ENCODE peak calls at places on chromosomes 12 and 14, in nine cellular contexts. B, D, F, G, L, X, T, Q and V are unnamed samples. For H3K4me1, the result is how much of the 10 kb centered on the place peaks cover.

GRCh38 chr14:23286020-23286903 is at the start of gene HOMEZ:
- DNase-seq in D (peak), G (peak), X (peak), B (peak), Q (peak), F (peak), L (peak), T (peak), V (peak)

GRCh38 chr12:78328524-78328923 is 497.8 kb downstream of the NAV3 start:
- DNase-seq in Q (no peak), T (no peak), G (no peak), X (no peak), L (no peak), F (no peak), D (no peak), B (no peak), V (no peak)

GRCh38 chr14:81329640-81330385 is 70.3 kb downstream of the STON2 start:
- DNase-seq in G (no peak), T (no peak), Q (no peak), B (no peak), D (no peak), L (no peak), X (peak), F (peak), V (no peak)

GRCh38 chr12:65279387-65280112 is 1.1 kb downstream of the MSRB3 start:
- DNase-seq in G (no peak), T (no peak), X (no peak), F (no peak), Q (no peak), D (no peak), B (no peak), L (no peak), V (no peak)

GRCh38 chr14:68856572-68856971 is 63.7 kb upstream of the ZFP36L1 start:
- DNase-seq in G (no peak), L (no peak), B (no peak), T (no peak), F (no peak), X (no peak), D (no peak), Q (no peak), V (no peak)

GRCh38 chr12:41932470-41932991 is 212.1 kb downstream of the GXYLT1 start:
- DNase-seq in Q (peak), D (peak), L (peak), T (peak), X (peak), F (peak), G (peak), B (peak), V (no peak)

GRCh38 chr14:22882529-22883190 is 362 bp upstream of the REM2 start:
- DNase-seq in Q (no peak), D (peak), X (peak), F (peak), B (no peak), T (peak), G (peak), L (no peak), V (peak)

GRCh38 chr12:22334696-22335290 is at the start of gene ST8SIA1:
- DNase-seq in L (peak), G (peak), D (peak), T (peak), F (no peak), X (no peak), Q (peak), B (peak), V (peak)

GRCh38 chr12:42070056-42070455 is 74.6 kb downstream of the GXYLT1 start:
- DNase-seq in D (no peak), T (no peak), X (no peak), L (no peak), B (no peak), Q (no peak), F (no peak), G (no peak), V (no peak)

GRCh38 chr14:89899917-89900680 is 54.4 kb downstream of the EFCAB11 start:
- DNase-seq in X (peak), F (no peak), Q (no peak), T (peak), D (no peak), L (no peak), G (peak), B (peak), V (no peak)

GRCh38 chr14:56590535-56590951 is 10.9 kb downstream of the TMEM260 start:
- DNase-seq in G (peak), D (no peak), X (no peak), B (peak), L (no peak), F (no peak), T (peak), Q (no peak), V (no peak)

GRCh38 chr12:114933428-114934160 is 249.6 kb upstream of the TBX3 start:
- DNase-seq in T (peak), G (no peak), L (no peak), F (no peak), B (no peak), D (no peak), Q (no peak), X (peak), V (peak)

GRCh38 chr14:47277703-47278102 is 397.7 kb downstream of the MDGA2 start:
- DNase-seq in L (no peak), G (peak), T (peak), X (no peak), F (no peak), D (no peak), B (no peak), Q (no peak), V (no peak)

GRCh38 chr14:27929823-27930347 is 836.7 kb upstream of the FOXG1 start:
- DNase-seq in Q (no peak), G (no peak), T (no peak), L (no peak), F (no peak), X (no peak), D (no peak), B (no peak), V (no peak)

GRCh38 chr14:67221248-67221981 is 19.8 kb upstream of the PALS1 start:
- DNase-seq in B (no peak), F (no peak), L (no peak), Q (no peak), T (no peak), D (no peak), X (peak), G (no peak), V (peak)

GRCh38 chr12:7899755-7900154 is 27.0 kb upstream of the SLC2A14 start:
- DNase-seq in F (no peak), X (peak), Q (no peak), L (no peak), G (no peak), B (no peak), D (no peak), T (peak), V (no peak)

GRCh38 chr12:115755752-115756140 is 521.7 kb downstream of the MED13L start:
- DNase-seq in G (no peak), T (no peak), F (no peak), B (no peak), Q (no peak), X (peak), L (no peak), D (no peak), V (no peak)

GRCh38 chr12:28032811-28033537 is 60.4 kb upstream of the PTHLH start:
- DNase-seq in D (no peak), L (no peak), B (no peak), T (no peak), Q (no peak), F (no peak), X (peak), G (no peak), V (peak)

GRCh38 chr14:99259327-99259726 is 12.7 kb downstream of the BCL11B start:
- DNase-seq in Q (peak), F (no peak), B (no peak), G (no peak), D (peak), L (no peak), X (no peak), T (no peak), V (no peak)

GRCh38 chr12:74889563-74890236 is 319.9 kb downstream of the KCNC2 start:
- DNase-seq in D (no peak), G (no peak), Q (no peak), B (no peak), T (peak), L (no peak), F (no peak), X (peak), V (peak)

GRCh38 chr12:46609671-46610070 is 216.1 kb downstream of the SLC38A4 start:
- DNase-seq in L (no peak), F (no peak), T (no peak), G (no peak), X (no peak), D (no peak), B (no peak), Q (no peak), V (no peak)

GRCh38 chr14:22819191-22819988 is 4.2 kb upstream of the SLC7A7 start:
- DNase-seq in F (no peak), G (peak), B (no peak), X (peak), Q (no peak), D (peak), L (peak), T (peak), V (peak)

GRCh38 chr14:104181761-104182530 is 43.6 kb downstream of the KIF26A start:
- DNase-seq in T (no peak), D (no peak), B (no peak), F (no peak), L (no peak), G (no peak), X (peak), Q (no peak), V (peak)

GRCh38 chr12:64608901-64609542 is 1.3 kb upstream of the RASSF3 start:
- DNase-seq in X (peak), B (peak), L (peak), G (peak), Q (peak), T (peak), F (no peak), D (no peak), V (peak)

GRCh38 chr14:99725774-99726537 is 41.9 kb downstream of the CYP46A1 start:
- DNase-seq in T (no peak), D (no peak), L (no peak), F (peak), Q (no peak), G (no peak), B (no peak), X (no peak), V (no peak)

DNA sequence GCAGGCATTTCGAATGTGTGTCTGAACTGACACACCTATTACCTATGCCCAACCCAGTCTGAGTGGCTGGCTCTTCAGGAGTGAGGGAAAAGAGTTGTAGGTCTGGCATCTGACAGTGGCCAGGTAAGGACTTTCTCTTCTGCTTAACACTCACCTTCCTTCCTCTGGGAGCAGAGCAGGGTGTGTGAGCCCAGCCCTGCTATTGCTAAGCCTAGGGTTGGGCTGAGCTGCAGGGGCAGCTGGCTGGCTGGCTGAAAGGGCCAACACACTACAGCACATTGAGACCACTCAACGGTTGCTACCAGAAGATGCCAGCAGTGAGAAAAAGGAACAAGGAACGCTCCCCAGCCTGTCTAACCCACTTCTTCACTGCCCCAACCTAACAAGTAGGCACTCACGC is 201.2 kb downstream of the DPF3 start:
- DNase-seq in D (no peak), G (peak), Q (no peak), B (no peak), F (no peak), L (no peak), X (no peak), T (peak), V (no peak)
- H3K4me1 ChIP-seq in D (under half), G (under half), Q (under half), B (under half), F (under half), L (under half), X (under half), T (under half), V (under half)

GRCh38 chr12:52199294-52199920 is 7.6 kb upstream of the KRT80 start:
- DNase-seq in D (no peak), B (peak), G (no peak), T (no peak), X (no peak), Q (no peak), L (no peak), F (no peak), V (peak)

GRCh38 chr12:52200086-52200782 is 8.4 kb upstream of the KRT80 start:
- DNase-seq in T (no peak), D (no peak), G (no peak), Q (no peak), F (no peak), B (peak), X (no peak), L (no peak), V (no peak)

GRCh38 chr12:52201520-52201839 is 9.7 kb upstream of the KRT80 start:
- DNase-seq in G (no peak), X (no peak), D (no peak), Q (no peak), T (no peak), F (no peak), L (no peak), B (peak), V (peak)

GRCh38 chr12:52202361-52203078 is 10.7 kb upstream of the KRT80 start:
- DNase-seq in D (peak), L (no peak), T (peak), F (no peak), G (peak), B (peak), X (no peak), Q (no peak), V (no peak)

GRCh38 chr12:52200783-52201519 is 9.1 kb upstream of the KRT80 start:
- DNase-seq in T (no peak), D (no peak), L (no peak), X (no peak), Q (no peak), G (no peak), F (no peak), B (peak), V (no peak)
- H3K4me3 ChIP-seq in T (no peak), D (no peak), L (no peak), X (no peak), Q (no peak), G (no peak), F (no peak), B (no peak), V (no peak)

DNA sequence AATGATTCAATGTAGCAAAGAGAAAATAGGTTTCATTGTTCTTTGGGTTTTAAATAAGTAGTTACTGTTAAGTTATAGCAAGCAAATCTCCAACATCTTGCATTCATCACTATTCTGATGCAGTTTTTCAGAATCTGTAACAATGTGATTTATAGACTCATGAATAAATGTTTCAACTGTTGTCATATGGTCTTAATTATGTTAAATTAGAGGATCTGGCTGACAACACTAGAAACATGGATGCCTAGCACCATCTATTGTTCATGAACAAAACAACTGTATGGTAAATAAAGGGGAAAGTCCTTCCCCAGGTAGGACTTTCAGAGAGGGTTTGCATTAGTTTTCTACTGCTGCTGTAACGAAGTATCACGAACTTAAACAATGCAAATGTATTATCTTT is 167.9 kb downstream of the BCAT1 start:
- DNase-seq in X (peak), D (no peak), L (no peak), T (peak), G (peak), Q (no peak), B (no peak), F (no peak), V (no peak)
- TF ChIP-seq CTCF in X (peak), D (no peak), L (no peak), T (no peak), G (peak), Q (no peak), B (peak), F (no peak), V (no peak)

GRCh38 chr12:49954863-49955830 is 4.6 kb downstream of the AQP2 start:
- DNase-seq in T (no peak), B (peak), X (no peak), F (no peak), L (no peak), G (peak), Q (no peak), D (no peak), V (no peak)

GRCh38 chr12:49955899-49956662 is 5.5 kb downstream of the AQP2 start:
- DNase-seq in X (no peak), T (no peak), F (no peak), Q (no peak), D (no peak), G (no peak), L (no peak), B (no peak), V (no peak)

GRCh38 chr12:49956663-49957569 is 4.8 kb upstream of the AQP5 start:
- DNase-seq in B (no peak), D (no peak), X (no peak), F (no peak), Q (no peak), L (no peak), T (no peak), G (no peak), V (no peak)

GRCh38 chr12:49959570-49960473 is 1.9 kb upstream of the AQP5 start:
- DNase-seq in B (no peak), T (peak), Q (no peak), X (peak), G (peak), F (peak), L (no peak), D (no peak), V (peak)

GRCh38 chr12:49957570-49957967 is 4.1 kb upstream of the AQP5 start:
- DNase-seq in T (no peak), Q (no peak), B (no peak), X (no peak), F (no peak), L (no peak), D (no peak), G (no peak), V (no peak)
- H3K4me1 ChIP-seq in T (under half), Q (under half), B (under half), X (under half), F (under half), L (under half), D (under half), G (under half), V (under half)

DNA sequence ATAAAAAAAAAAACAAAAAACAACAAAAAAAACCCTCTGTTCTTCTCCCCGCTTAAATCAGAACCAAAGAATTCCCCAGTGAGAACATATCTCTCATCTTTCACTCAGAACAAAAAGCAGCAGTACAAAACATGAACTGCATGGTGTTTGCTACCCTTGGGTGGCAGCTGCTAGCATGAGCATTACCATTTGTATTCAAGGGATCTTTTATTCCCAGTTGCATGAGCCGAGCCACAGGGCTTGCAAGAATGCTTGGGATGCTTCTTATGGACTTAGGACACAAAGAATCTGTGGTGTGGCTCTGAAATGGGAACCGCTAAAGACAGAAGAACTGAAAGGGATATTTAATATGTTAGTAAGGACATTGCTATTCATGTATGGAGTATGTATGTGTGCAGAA is 190.6 kb downstream of the TMX1 start:
- DNase-seq in L (no peak), B (no peak), X (no peak), Q (no peak), D (no peak), T (peak), F (peak), G (peak), V (no peak)
- H3K4me3 ChIP-seq in L (no peak), B (no peak), X (no peak), Q (no peak), D (no peak), T (no peak), F (no peak), G (no peak), V (no peak)

GRCh38 chr12:110906088-110906487 is 14.3 kb downstream of the MYL2 start:
- DNase-seq in Q (no peak), D (no peak), L (no peak), T (no peak), G (no peak), X (peak), B (no peak), F (no peak), V (no peak)
- TF ChIP-seq CTCF in Q (no peak), D (no peak), L (no peak), T (no peak), G (no peak), X (peak), B (peak), F (no peak), V (no peak)

DNA sequence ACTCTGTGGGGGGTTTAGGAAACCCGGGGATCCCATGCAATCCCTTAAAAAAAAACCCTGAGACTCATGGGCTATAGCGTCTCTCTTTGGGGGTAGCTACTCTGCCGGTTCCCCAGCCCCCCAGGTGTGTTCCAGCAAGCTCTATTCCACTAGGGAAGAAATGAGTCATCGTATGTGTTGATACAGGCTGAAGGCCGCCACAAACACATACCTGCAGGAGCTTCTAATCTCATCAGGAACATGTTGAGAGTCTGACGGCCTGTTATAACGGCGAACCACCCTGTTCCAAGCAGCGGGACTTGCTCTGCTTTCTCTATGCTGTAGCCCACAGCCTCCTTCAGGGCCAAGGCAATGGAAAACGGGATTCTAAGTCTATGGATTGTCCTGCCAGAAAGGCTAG is 981 bp upstream of the KRT5 start:
- DNase-seq in B (no peak), F (peak), L (no peak), X (peak), G (no peak), T (peak), D (no peak), Q (no peak), V (peak)
- H3K4me1 ChIP-seq in B (under half), F (under half), L (under half), X (under half), G (under half), T (under half), D (under half), Q (under half), V (half or more)